ENCODE peak calls at places on chromosomes 7 and 10, in eight cellular contexts. P, Q, W, L, V, E, C and X are unnamed samples.

GRCh38 chr10:116113721-116114501 is 159.1 kb downstream of the GFRA1 start:
- DNase-seq in C (no peak), V (no peak), Q (no peak), P (no peak), L (peak; percentile 78), W (no peak), E (no peak), X (no peak)

GRCh38 chr10:52004342-52004949 is 305.1 kb upstream of the CSTF2T start:
- DNase-seq in V (peak; percentile 33), W (no peak), E (peak; percentile 5), Q (no peak), C (peak; percentile 27), L (peak; percentile 66), P (peak; percentile 22), X (no peak)

GRCh38 chr7:73768661-73769480 is 1.2 kb downstream of the CLDN3 start:
- DNase-seq in W (no peak), P (no peak), Q (no peak), L (no peak), E (no peak), C (no peak), V (no peak), X (no peak)

GRCh38 chr10:99982728-99983127 is 27.0 kb downstream of the DNMBP start:
- DNase-seq in Q (no peak), C (no peak), V (no peak), W (no peak), E (no peak), L (no peak), P (no peak), X (no peak)

GRCh38 chr10:132185601-132186487 is 904 bp upstream of the DPYSL4 start:
- DNase-seq in V (no peak), P (no peak), W (no peak), C (no peak), E (no peak), L (no peak), Q (no peak), X (no peak)

GRCh38 chr10:55400075-55400474 is 599.0 kb upstream of the PCDH15 start:
- DNase-seq in P (no peak), W (no peak), V (no peak), E (no peak), C (no peak), L (no peak), Q (no peak), X (no peak)

GRCh38 chr10:34163075-34163905 is 651.8 kb downstream of the PARD3 start:
- DNase-seq in W (no peak), C (no peak), L (peak; percentile 38), Q (no peak), V (no peak), E (no peak), P (no peak), X (no peak)

GRCh38 chr10:22620140-22620857 is 94.1 kb downstream of the PIP4K2A start:
- DNase-seq in E (no peak), V (peak; percentile 73), W (peak; percentile 75), Q (no peak), L (peak; percentile 100), P (no peak), C (peak; percentile 80), X (no peak)

GRCh38 chr10:24762161-24762924 is 38.7 kb upstream of the ARHGAP21 start:
- DNase-seq in W (no peak), P (no peak), E (no peak), V (no peak), Q (no peak), L (peak; percentile 21), C (no peak), X (no peak)

GRCh38 chr10:88525371-88526079 is 57.6 kb downstream of the RNLS start:
- DNase-seq in Q (no peak), E (no peak), L (peak; percentile 77), W (no peak), V (peak; percentile 7), C (no peak), P (no peak), X (no peak)

GRCh38 chr10:37584643-37585042 is 272.8 kb downstream of the ZNF248 start:
- DNase-seq in V (no peak), W (no peak), E (no peak), C (no peak), Q (no peak), P (no peak), L (no peak), X (no peak)

GRCh38 chr7:131109011-131109756 is 218.5 kb upstream of the MKLN1 start:
- DNase-seq in V (no peak), W (no peak), C (no peak), Q (no peak), L (peak; percentile 77), E (no peak), P (no peak), X (no peak)

GRCh38 chr10:91587710-91588638 is 44.9 kb downstream of the PPP1R3C start:
- DNase-seq in E (no peak), P (no peak), C (no peak), Q (no peak), W (no peak), V (no peak), L (peak; percentile 93), X (no peak)

GRCh38 chr7:2864999-2865670 is 21.0 kb upstream of the GNA12 start:
- DNase-seq in P (peak; percentile 81), C (peak; percentile 42), Q (no peak), E (peak; percentile 59), V (peak; percentile 59), W (no peak), L (peak; percentile 75), X (no peak)

DNA sequence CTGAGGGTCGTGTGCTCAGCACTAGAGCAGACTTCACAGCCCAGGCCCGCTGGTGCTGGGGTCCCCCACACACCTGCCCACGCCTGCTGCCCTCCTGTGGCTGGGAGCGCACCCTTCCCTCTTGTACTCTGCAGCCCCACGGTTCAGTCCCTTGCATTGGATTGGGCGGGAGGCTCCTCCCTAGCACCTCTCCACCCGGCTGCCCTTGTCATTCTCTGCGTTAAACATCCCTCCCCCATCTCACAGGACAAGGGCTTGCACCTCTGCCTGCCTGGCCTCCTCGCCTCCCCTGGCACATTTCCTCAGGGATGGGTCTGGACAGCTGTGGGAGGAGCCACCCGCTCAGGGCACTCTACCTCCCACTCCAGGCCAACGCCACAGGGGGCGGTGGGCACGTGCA is 68.7 kb downstream of the ALOX5 start:
- DNase-seq in C (no peak), P (no peak), L (no peak), V (no peak), Q (no peak), W (no peak), E (no peak), X (no peak)
- TF ChIP-seq CTCF in C (no peak), P (peak; percentile 19), L (no peak), V (no peak), Q (no peak), W (no peak), E (peak; percentile 61), X (no peak)

GRCh38 chr10:75407716-75408511 is 6.3 kb upstream of the ZNF503 start:
- DNase-seq in C (no peak), P (peak; percentile 38), L (peak; percentile 28), V (no peak), Q (no peak), W (no peak), E (no peak), X (peak; percentile 80)
- TF ChIP-seq CTCF in C (no peak), P (no peak), L (no peak), V (no peak), Q (no peak), W (no peak), E (no peak), X (no peak)

GRCh38 chr7:100827330-100828226 is at the start of gene EPHB4:
- DNase-seq in Q (peak; percentile 54), V (peak; percentile 56), W (no peak), E (peak; percentile 90), P (peak; percentile 42), L (peak; percentile 74), C (peak; percentile 72), X (peak; percentile 87)
- TF ChIP-seq CTCF in Q (no peak), V (peak; percentile 66), W (peak; percentile 15), E (peak; percentile 85), P (no peak), L (peak; percentile 47), C (peak; percentile 73), X (peak; percentile 69)

DNA sequence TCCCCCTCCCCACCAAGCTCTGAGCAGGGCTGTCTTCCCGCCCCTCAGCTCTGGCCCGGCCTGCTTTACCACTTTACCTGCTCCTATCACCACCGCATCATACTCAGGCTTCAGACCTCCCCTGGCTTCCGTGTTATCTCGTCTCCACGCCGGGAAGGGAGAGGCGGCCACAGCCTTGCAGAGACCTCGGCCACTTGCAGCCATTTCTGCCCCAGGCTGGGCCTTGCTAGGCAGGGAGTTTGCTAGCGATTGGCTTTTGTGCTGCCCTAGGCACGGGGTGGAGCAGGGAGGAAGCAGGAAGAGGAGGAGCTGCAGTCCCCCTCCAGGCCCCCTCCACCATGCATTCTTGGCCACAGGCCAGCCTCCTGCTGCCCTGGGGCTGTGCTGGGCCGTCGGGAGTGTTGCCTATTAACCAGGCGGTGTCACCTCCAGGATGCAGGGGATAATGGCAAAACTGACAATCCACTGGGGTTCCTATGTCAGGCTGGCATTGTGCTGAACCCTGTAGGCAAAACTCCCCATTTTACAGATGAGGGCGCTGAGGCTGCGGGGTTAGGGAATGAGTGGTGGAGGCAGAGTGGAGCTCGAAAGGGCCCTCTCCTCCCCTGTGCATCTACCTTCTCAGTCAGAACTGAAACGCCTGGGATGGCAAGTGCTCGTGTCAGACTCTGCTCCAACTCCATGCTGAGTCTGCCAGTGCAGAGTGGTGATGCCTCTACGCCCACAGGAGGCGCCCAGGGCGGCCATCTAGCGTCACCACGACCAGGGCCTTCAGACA is at the start of gene PYROXD2:
- DNase-seq in C (peak; percentile 81), L (peak; percentile 86), W (peak; percentile 55), E (peak; percentile 88), Q (no peak), P (peak; percentile 84), V (peak; percentile 81), X (peak; percentile 91)
- TF ChIP-seq CTCF in C (no peak), L (no peak), W (no peak), E (peak; percentile 4), Q (no peak), P (no peak), V (peak; percentile 3), X (no peak)

DNA sequence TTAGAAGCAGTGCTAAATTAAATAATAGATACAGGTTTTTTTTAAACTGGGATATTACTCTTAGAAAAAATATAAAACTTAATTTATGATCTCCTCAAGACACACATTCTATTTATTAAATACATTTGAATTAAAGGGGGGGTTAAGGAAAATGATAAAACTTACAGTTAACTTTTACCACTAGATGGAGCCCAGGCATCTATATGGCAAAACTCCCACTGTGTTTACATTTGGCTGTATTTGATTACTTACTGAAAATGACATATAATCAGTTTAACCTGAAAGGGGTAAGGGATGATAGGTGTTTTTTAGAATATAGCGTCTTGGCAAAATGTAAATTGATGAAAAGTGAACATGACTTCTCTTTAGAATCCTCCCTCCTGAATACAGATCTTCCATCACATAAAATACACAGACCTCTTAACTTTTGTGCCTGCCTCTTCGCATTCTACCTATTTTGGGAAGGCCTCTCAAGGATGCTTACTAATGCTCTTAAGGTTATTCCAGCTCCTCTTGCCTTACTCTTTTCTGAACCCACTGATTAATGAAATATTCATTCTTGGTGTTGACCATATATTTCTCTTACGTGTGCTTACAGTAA is 235.7 kb downstream of the AGMO start:
- DNase-seq in P (peak; percentile 9), E (peak; percentile 3), W (no peak), L (peak; percentile 59), C (peak; percentile 3), V (peak; percentile 24), Q (no peak), X (no peak)
- TF ChIP-seq CTCF in P (peak; percentile 33), E (no peak), W (peak; percentile 29), L (peak; percentile 80), C (peak; percentile 70), V (peak; percentile 47), Q (peak; percentile 0), X (peak; percentile 76)